ENCODE peak calls at places on chromosome 16, in ten cellular contexts. O is mesothelial cell of epicardium; Z is PC-3; V is stimulated activated CD4-positive, alpha-beta T cell treated with anti-CD3 and anti-CD28 coated beads, TNF-alpha, amount 100 ng/mL, for 48 hours; W is AG10803; I is HTR-8/SVneo; L is DMS 273 treated with DMSO at 0.1 percent for 48 hours; Y is ACHN; S is bronchial epithelial cell; M is stimulated activated effector memory CD8-positive, alpha-beta T cell treated with anti-CD3 and anti-CD28 coated beads, Interleukin-12 subunit alpha, Interleukin-12 subunit beta, amount 100 ng/mL, for 72 hours. P is an unnamed sample.

GRCh38 chr16:53029971-53030370 is 22.7 kb downstream of the CHD9NB start:
- DNase-seq in Z (no peak), O (no peak), M (no peak), S (no peak), Y (no peak), L (no peak), W (no peak), I (no peak), V (no peak), P (no peak)

GRCh38 chr16:78133919-78134318 is 34.5 kb downstream of the WWOX start:
- DNase-seq in Y (no peak), I (no peak), V (no peak), Z (peak; percentile 59), S (no peak), M (no peak), O (no peak), L (no peak), W (no peak), P (no peak)

GRCh38 chr16:14109782-14110727 is 38.9 kb downstream of the MRTFB start:
- DNase-seq in M (no peak), I (no peak), S (no peak), Y (no peak), W (no peak), Z (no peak), V (no peak), O (no peak), L (no peak), P (peak; percentile 41)

GRCh38 chr16:4315185-4316102 is at the start of gene GLIS2:
- DNase-seq in V (no peak), Z (peak; percentile 57), M (peak; percentile 65), I (peak; percentile 82), Y (peak; percentile 91), W (peak; percentile 83), L (no peak), O (peak; percentile 81), S (no peak), P (peak; percentile 80)

GRCh38 chr16:67146523-67147357 is 4.1 kb downstream of the B3GNT9 start:
- DNase-seq in M (no peak), S (no peak), W (no peak), I (no peak), L (no peak), V (no peak), Z (no peak), O (no peak), Y (no peak), P (no peak)

GRCh38 chr16:14181371-14182050 is 110.4 kb downstream of the MRTFB start:
- DNase-seq in O (no peak), L (no peak), W (peak; percentile 85), Y (peak; percentile 14), M (no peak), I (no peak), Z (peak; percentile 86), V (no peak), S (peak; percentile 93), P (peak; percentile 93)

GRCh38 chr16:1903220-1903574 is 15.0 kb downstream of the HS3ST6 start:
- DNase-seq in V (no peak), M (no peak), O (no peak), Z (no peak), L (no peak), S (no peak), Y (no peak), I (no peak), W (no peak), P (no peak)

GRCh38 chr16:69644790-69645189 is 79.0 kb downstream of the NFAT5 start:
- DNase-seq in Z (no peak), L (no peak), W (peak; percentile 15), I (no peak), Y (no peak), V (no peak), S (no peak), O (no peak), M (no peak), P (no peak)

GRCh38 chr16:64440421-64440831 is 681.4 kb downstream of the CDH11 start:
- DNase-seq in L (no peak), S (peak; percentile 90), O (no peak), I (no peak), M (no peak), Z (peak; percentile 90), V (no peak), W (peak; percentile 99), Y (peak; percentile 97), P (peak; percentile 95)

GRCh38 chr16:62041401-62041800 is 5.2 kb upstream of the CDH8 start:
- DNase-seq in L (no peak), M (no peak), I (no peak), W (peak; percentile 47), S (peak; percentile 33), V (no peak), Z (peak; percentile 68), Y (peak; percentile 73), O (no peak), P (peak; percentile 22)

GRCh38 chr16:11370084-11370931 is 25.0 kb downstream of the RMI2 start:
- DNase-seq in Y (no peak), O (no peak), W (peak; percentile 11), I (no peak), L (no peak), S (no peak), V (no peak), M (no peak), Z (no peak), P (peak; percentile 37)

GRCh38 chr16:12781777-12782176 is 21.9 kb downstream of the CPPED1 start:
- DNase-seq in Y (no peak), I (no peak), O (no peak), S (no peak), L (no peak), M (peak; percentile 54), V (peak; percentile 20), W (no peak), Z (no peak), P (no peak)

GRCh38 chr16:13291934-13292333 is 390.5 kb downstream of the SHISA9 start:
- DNase-seq in Y (peak; percentile 39), S (no peak), L (no peak), O (no peak), M (no peak), I (no peak), W (no peak), V (no peak), Z (no peak), P (no peak)